ENCODE peak calls at places on chromosomes 4 and X, in ten cellular contexts. One of them, this sample, is unnamed.
A peak's percentile ranks its signal among the peaks of the same experiment; 100 is the strongest.

GRCh38 chrX:145825896-145826295 is 8.3 kb downstream of the SLITRK2 start:
- DNase-seq in upper lobe of right lung: no peak
- DNase-seq in CD8-positive, alpha-beta T cell: no peak
- DNase-seq in fibroblast of lung: peak; percentile 43
- DNase-seq in transverse colon: no peak
- DNase-seq in mesendoderm: no peak
- DNase-seq in suprapubic skin: no peak
- DNase-seq in skeletal muscle cell: no peak
- DNase-seq in astrocyte: no peak
- DNase-seq in MG63: no peak
- DNase-seq in this sample: no peak

GRCh38 chr4:151850751-151851150 is 89.9 kb upstream of the GATB start:
- DNase-seq in mesendoderm: no peak
- DNase-seq in skeletal muscle cell: peak; percentile 11
- DNase-seq in fibroblast of lung: peak; percentile 57
- DNase-seq in MG63: no peak
- DNase-seq in upper lobe of right lung: no peak
- DNase-seq in transverse colon: no peak
- DNase-seq in CD8-positive, alpha-beta T cell: no peak
- DNase-seq in astrocyte: no peak
- DNase-seq in suprapubic skin: no peak
- DNase-seq in this sample: no peak

GRCh38 chrX:19172741-19173140 is 50.5 kb upstream of the ADGRG2 start:
- DNase-seq in CD8-positive, alpha-beta T cell: no peak
- DNase-seq in upper lobe of right lung: no peak
- DNase-seq in astrocyte: no peak
- DNase-seq in transverse colon: no peak
- DNase-seq in mesendoderm: no peak
- DNase-seq in skeletal muscle cell: no peak
- DNase-seq in suprapubic skin: no peak
- DNase-seq in MG63: no peak
- DNase-seq in fibroblast of lung: no peak
- DNase-seq in this sample: no peak

GRCh38 chr4:151876411-151876988 is 115.7 kb upstream of the GATB start:
- DNase-seq in astrocyte: no peak
- DNase-seq in upper lobe of right lung: no peak
- DNase-seq in transverse colon: no peak
- DNase-seq in suprapubic skin: no peak
- DNase-seq in fibroblast of lung: no peak
- DNase-seq in mesendoderm: no peak
- DNase-seq in MG63: no peak
- DNase-seq in skeletal muscle cell: no peak
- DNase-seq in CD8-positive, alpha-beta T cell: no peak
- DNase-seq in this sample: no peak

GRCh38 chr4:186920486-186920885 is 196.8 kb upstream of the FAT1 start:
- DNase-seq in mesendoderm: no peak
- DNase-seq in transverse colon: no peak
- DNase-seq in skeletal muscle cell: peak; percentile 55
- DNase-seq in MG63: no peak
- DNase-seq in fibroblast of lung: peak; percentile 82
- DNase-seq in astrocyte: peak; percentile 58
- DNase-seq in upper lobe of right lung: no peak
- DNase-seq in suprapubic skin: no peak
- DNase-seq in CD8-positive, alpha-beta T cell: no peak
- DNase-seq in this sample: no peak

GRCh38 chr4:7516773-7517144 is 82.0 kb upstream of the PSAPL1 start:
- DNase-seq in skeletal muscle cell: no peak
- DNase-seq in suprapubic skin: no peak
- DNase-seq in transverse colon: no peak
- DNase-seq in fibroblast of lung: no peak
- DNase-seq in astrocyte: no peak
- DNase-seq in upper lobe of right lung: no peak
- DNase-seq in mesendoderm: no peak
- DNase-seq in MG63: no peak
- DNase-seq in CD8-positive, alpha-beta T cell: no peak
- DNase-seq in this sample: no peak

GRCh38 chr4:56466910-56467283 is 520 bp upstream of the SRP72 start:
- DNase-seq in astrocyte: no peak
- DNase-seq in skeletal muscle cell: no peak
- DNase-seq in transverse colon: no peak
- DNase-seq in MG63: no peak
- DNase-seq in upper lobe of right lung: no peak
- DNase-seq in fibroblast of lung: no peak
- DNase-seq in CD8-positive, alpha-beta T cell: no peak
- DNase-seq in mesendoderm: no peak
- DNase-seq in suprapubic skin: no peak
- DNase-seq in this sample: no peak

GRCh38 chr4:85869156-85869555 is 394.2 kb downstream of the ARHGAP24 start:
- DNase-seq in upper lobe of right lung: no peak
- DNase-seq in transverse colon: no peak
- DNase-seq in skeletal muscle cell: no peak
- DNase-seq in mesendoderm: peak; percentile 24
- DNase-seq in CD8-positive, alpha-beta T cell: no peak
- DNase-seq in fibroblast of lung: no peak
- DNase-seq in suprapubic skin: no peak
- DNase-seq in astrocyte: no peak
- DNase-seq in MG63: no peak
- DNase-seq in this sample: no peak

GRCh38 chr4:5635826-5636196 is 72.5 kb downstream of the EVC2 start:
- DNase-seq in suprapubic skin: no peak
- DNase-seq in transverse colon: no peak
- DNase-seq in skeletal muscle cell: no peak
- DNase-seq in fibroblast of lung: peak; percentile 66
- DNase-seq in upper lobe of right lung: no peak
- DNase-seq in CD8-positive, alpha-beta T cell: no peak
- DNase-seq in mesendoderm: no peak
- DNase-seq in astrocyte: peak; percentile 86
- DNase-seq in MG63: no peak
- DNase-seq in this sample: no peak

GRCh38 chr4:81606796-81607550 is 135.3 kb upstream of the RASGEF1B start:
- DNase-seq in fibroblast of lung: peak; percentile 45
- DNase-seq in skeletal muscle cell: peak; percentile 22
- DNase-seq in transverse colon: peak; percentile 40
- DNase-seq in astrocyte: no peak
- DNase-seq in CD8-positive, alpha-beta T cell: peak; percentile 13
- DNase-seq in suprapubic skin: no peak
- DNase-seq in MG63: peak; percentile 8
- DNase-seq in mesendoderm: peak; percentile 44
- DNase-seq in upper lobe of right lung: no peak
- DNase-seq in this sample: no peak

DNA sequence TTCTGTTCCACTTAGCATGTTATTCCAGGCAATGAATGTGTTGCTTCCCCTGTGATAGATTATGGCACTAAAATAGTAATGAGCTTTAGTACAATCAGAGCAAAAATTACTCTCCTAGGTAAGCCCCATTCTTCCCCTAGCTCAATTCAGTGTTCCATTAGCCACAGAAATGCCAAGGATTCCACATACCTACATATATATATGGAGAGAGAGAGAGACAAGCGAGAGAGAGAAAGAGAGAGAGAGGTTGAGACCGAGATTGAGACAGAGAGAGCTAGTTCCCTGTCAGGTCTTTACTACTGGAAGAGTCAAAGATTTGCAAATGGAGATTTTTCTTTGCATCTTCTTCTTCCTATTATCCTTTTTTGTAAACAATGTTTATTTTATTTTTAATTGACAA is 8.7 kb downstream of the LIMCH1 start:
- DNase-seq in mesendoderm: peak; percentile 77
- DNase-seq in transverse colon: no peak
- DNase-seq in upper lobe of right lung: no peak
- DNase-seq in skeletal muscle cell: no peak
- DNase-seq in CD8-positive, alpha-beta T cell: no peak
- DNase-seq in fibroblast of lung: no peak
- DNase-seq in astrocyte: no peak
- DNase-seq in suprapubic skin: no peak
- DNase-seq in MG63: no peak
- DNase-seq in this sample: no peak
- H3K4me3 ChIP-seq in mesendoderm: no peak overlapping the region
- H3K4me3 ChIP-seq in transverse colon: no peak overlapping the region
- H3K4me3 ChIP-seq in upper lobe of right lung: no peak overlapping the region
- H3K4me3 ChIP-seq in skeletal muscle cell: no peak overlapping the region
- H3K4me3 ChIP-seq in CD8-positive, alpha-beta T cell: no peak overlapping the region
- H3K4me3 ChIP-seq in fibroblast of lung: no peak overlapping the region
- H3K4me3 ChIP-seq in astrocyte: no peak overlapping the region
- H3K4me3 ChIP-seq in suprapubic skin: no peak overlapping the region
- H3K4me3 ChIP-seq in MG63: no peak overlapping the region
- H3K4me3 ChIP-seq in this sample: no peak overlapping the region

GRCh38 chrX:153805436-153805835 is 11.0 kb downstream of the SSR4 start:
- DNase-seq in skeletal muscle cell: no peak
- DNase-seq in MG63: no peak
- DNase-seq in upper lobe of right lung: no peak
- DNase-seq in fibroblast of lung: no peak
- DNase-seq in transverse colon: no peak
- DNase-seq in astrocyte: no peak
- DNase-seq in suprapubic skin: no peak
- DNase-seq in CD8-positive, alpha-beta T cell: no peak
- DNase-seq in mesendoderm: no peak
- DNase-seq in this sample: no peak

GRCh38 chrX:153804621-153805020 is 10.2 kb downstream of the SSR4 start:
- DNase-seq in fibroblast of lung: no peak
- DNase-seq in skeletal muscle cell: no peak
- DNase-seq in suprapubic skin: no peak
- DNase-seq in CD8-positive, alpha-beta T cell: no peak
- DNase-seq in transverse colon: no peak
- DNase-seq in mesendoderm: no peak
- DNase-seq in astrocyte: no peak
- DNase-seq in upper lobe of right lung: no peak
- DNase-seq in MG63: no peak
- DNase-seq in this sample: no peak

GRCh38 chrX:153804100-153804595 is 9.7 kb downstream of the SSR4 start:
- DNase-seq in upper lobe of right lung: no peak
- DNase-seq in fibroblast of lung: no peak
- DNase-seq in CD8-positive, alpha-beta T cell: no peak
- DNase-seq in mesendoderm: no peak
- DNase-seq in suprapubic skin: no peak
- DNase-seq in skeletal muscle cell: no peak
- DNase-seq in MG63: no peak
- DNase-seq in transverse colon: no peak
- DNase-seq in astrocyte: no peak
- DNase-seq in this sample: no peak

GRCh38 chrX:153807976-153808375 is 13.5 kb downstream of the SSR4 start:
- DNase-seq in upper lobe of right lung: no peak
- DNase-seq in astrocyte: no peak
- DNase-seq in suprapubic skin: no peak
- DNase-seq in transverse colon: no peak
- DNase-seq in skeletal muscle cell: no peak
- DNase-seq in mesendoderm: no peak
- DNase-seq in CD8-positive, alpha-beta T cell: no peak
- DNase-seq in MG63: no peak
- DNase-seq in fibroblast of lung: no peak
- DNase-seq in this sample: no peak

GRCh38 chrX:153806999-153807575 is 12.6 kb downstream of the SSR4 start:
- DNase-seq in CD8-positive, alpha-beta T cell: no peak
- DNase-seq in mesendoderm: no peak
- DNase-seq in suprapubic skin: no peak
- DNase-seq in astrocyte: no peak
- DNase-seq in upper lobe of right lung: no peak
- DNase-seq in MG63: peak; percentile 35
- DNase-seq in fibroblast of lung: no peak
- DNase-seq in transverse colon: no peak
- DNase-seq in skeletal muscle cell: no peak
- DNase-seq in this sample: no peak
- H3K4me3 ChIP-seq in CD8-positive, alpha-beta T cell: no peak overlapping the region
- H3K4me3 ChIP-seq in mesendoderm: no peak overlapping the region
- H3K4me3 ChIP-seq in suprapubic skin: no peak overlapping the region
- H3K4me3 ChIP-seq in astrocyte: no peak overlapping the region
- H3K4me3 ChIP-seq in upper lobe of right lung: no peak overlapping the region
- H3K4me3 ChIP-seq in MG63: no peak overlapping the region
- H3K4me3 ChIP-seq in fibroblast of lung: no peak overlapping the region
- H3K4me3 ChIP-seq in transverse colon: no peak overlapping the region
- H3K4me3 ChIP-seq in skeletal muscle cell: no peak overlapping the region
- H3K4me3 ChIP-seq in this sample: no peak overlapping the region

DNA sequence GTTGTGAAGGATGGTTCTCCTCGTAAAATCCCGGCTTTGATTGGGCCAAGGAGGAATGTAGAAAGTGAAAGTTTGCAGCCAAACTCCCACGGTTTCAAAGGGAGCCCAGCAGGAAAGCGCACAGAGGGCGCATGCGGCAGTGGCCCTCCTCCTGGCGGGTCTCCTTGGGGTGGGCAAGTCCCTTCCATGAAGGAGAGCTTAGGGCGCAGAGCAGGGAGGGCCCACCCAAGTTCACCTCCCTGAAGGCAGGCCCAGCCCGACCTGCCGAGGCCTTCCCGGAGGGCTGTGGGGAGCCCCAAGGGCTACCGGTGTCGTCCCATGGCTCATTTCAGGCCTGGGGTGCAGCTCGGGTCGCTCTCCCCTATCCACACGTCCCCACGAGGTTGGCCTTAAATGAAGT is 2.0 kb downstream of the PDZD4 start:
- DNase-seq in MG63: no peak
- DNase-seq in suprapubic skin: no peak
- DNase-seq in upper lobe of right lung: no peak
- DNase-seq in fibroblast of lung: no peak
- DNase-seq in astrocyte: no peak
- DNase-seq in skeletal muscle cell: no peak
- DNase-seq in transverse colon: no peak
- DNase-seq in mesendoderm: peak; percentile 40
- DNase-seq in CD8-positive, alpha-beta T cell: no peak
- DNase-seq in this sample: no peak
- H3K4me3 ChIP-seq in MG63: no peak overlapping the region
- H3K4me3 ChIP-seq in suprapubic skin: peak overlapping the region; percentile 48
- H3K4me3 ChIP-seq in upper lobe of right lung: peak overlapping the region; percentile 36
- H3K4me3 ChIP-seq in fibroblast of lung: no peak overlapping the region
- H3K4me3 ChIP-seq in astrocyte: no peak overlapping the region
- H3K4me3 ChIP-seq in skeletal muscle cell: no peak overlapping the region
- H3K4me3 ChIP-seq in transverse colon: no peak overlapping the region
- H3K4me3 ChIP-seq in mesendoderm: no peak overlapping the region
- H3K4me3 ChIP-seq in CD8-positive, alpha-beta T cell: no peak overlapping the region
- H3K4me3 ChIP-seq in this sample: no peak overlapping the region

GRCh38 chr4:8594097-8595038 is 1.8 kb downstream of the CPZ start:
- DNase-seq in upper lobe of right lung: no peak
- DNase-seq in mesendoderm: peak; percentile 90
- DNase-seq in MG63: peak; percentile 55
- DNase-seq in skeletal muscle cell: peak; percentile 22
- DNase-seq in suprapubic skin: no peak
- DNase-seq in astrocyte: peak; percentile 34
- DNase-seq in fibroblast of lung: peak; percentile 78
- DNase-seq in transverse colon: peak; percentile 47
- DNase-seq in CD8-positive, alpha-beta T cell: no peak
- DNase-seq in this sample: no peak

GRCh38 chr4:8591114-8591513 is 1.5 kb upstream of the CPZ start:
- DNase-seq in astrocyte: no peak
- DNase-seq in skeletal muscle cell: no peak
- DNase-seq in upper lobe of right lung: no peak
- DNase-seq in mesendoderm: no peak
- DNase-seq in transverse colon: no peak
- DNase-seq in CD8-positive, alpha-beta T cell: no peak
- DNase-seq in MG63: no peak
- DNase-seq in fibroblast of lung: no peak
- DNase-seq in suprapubic skin: no peak
- DNase-seq in this sample: peak; percentile 32

GRCh38 chr4:8593268-8594096 is 917 bp downstream of the CPZ start:
- DNase-seq in fibroblast of lung: no peak
- DNase-seq in upper lobe of right lung: no peak
- DNase-seq in CD8-positive, alpha-beta T cell: no peak
- DNase-seq in mesendoderm: peak; percentile 36
- DNase-seq in MG63: no peak
- DNase-seq in transverse colon: no peak
- DNase-seq in astrocyte: no peak
- DNase-seq in skeletal muscle cell: no peak
- DNase-seq in suprapubic skin: no peak
- DNase-seq in this sample: no peak

GRCh38 chr4:8591626-8592365 is 769 bp upstream of the CPZ start:
- DNase-seq in upper lobe of right lung: no peak
- DNase-seq in skeletal muscle cell: no peak
- DNase-seq in mesendoderm: no peak
- DNase-seq in MG63: no peak
- DNase-seq in fibroblast of lung: no peak
- DNase-seq in suprapubic skin: no peak
- DNase-seq in transverse colon: no peak
- DNase-seq in CD8-positive, alpha-beta T cell: no peak
- DNase-seq in astrocyte: no peak
- DNase-seq in this sample: no peak

GRCh38 chr4:8592366-8593267 is at the start of gene CPZ:
- DNase-seq in MG63: peak; percentile 26
- DNase-seq in upper lobe of right lung: no peak
- DNase-seq in suprapubic skin: no peak
- DNase-seq in mesendoderm: peak; percentile 77
- DNase-seq in CD8-positive, alpha-beta T cell: no peak
- DNase-seq in fibroblast of lung: peak; percentile 11
- DNase-seq in skeletal muscle cell: no peak
- DNase-seq in astrocyte: peak; percentile 35
- DNase-seq in transverse colon: no peak
- DNase-seq in this sample: peak; percentile 77
- H3K4me3 ChIP-seq in MG63: no peak within 1 kb of the TSS
- H3K4me3 ChIP-seq in upper lobe of right lung: peak within 1 kb of the TSS; percentile 39
- H3K4me3 ChIP-seq in suprapubic skin: peak within 1 kb of the TSS; percentile 34
- H3K4me3 ChIP-seq in mesendoderm: peak within 1 kb of the TSS; percentile 66
- H3K4me3 ChIP-seq in CD8-positive, alpha-beta T cell: no peak within 1 kb of the TSS
- H3K4me3 ChIP-seq in fibroblast of lung: peak within 1 kb of the TSS; percentile 16
- H3K4me3 ChIP-seq in skeletal muscle cell: peak within 1 kb of the TSS; percentile 29
- H3K4me3 ChIP-seq in astrocyte: no peak within 1 kb of the TSS
- H3K4me3 ChIP-seq in transverse colon: no peak within 1 kb of the TSS
- H3K4me3 ChIP-seq in this sample: no peak within 1 kb of the TSS

This sample was measured in aorta.